ENCODE peak calls at places on chromosomes 16 and 17, in six cellular contexts. L is mammary epithelial cell, U is stomach, F is ovary, P is AG10803, Y is cardiac fibroblast. W is an unnamed sample.

GRCh38 chr16:88809676-88810165 is 2.0 kb downstream of the APRT start:
- DNase-seq in L (no peak), U (no peak), F (no peak), P (no peak), Y (no peak), W (no peak)

GRCh38 chr16:69595127-69596036 is 29.6 kb downstream of the NFAT5 start:
- DNase-seq in L (peak; percentile 62), U (no peak), F (no peak), P (no peak), Y (peak; percentile 61), W (peak; percentile 74)

GRCh38 chr16:53159781-53160436 is 105.1 kb downstream of the CHD9 start:
- DNase-seq in L (peak; percentile 32), U (no peak), F (no peak), P (peak; percentile 54), Y (peak; percentile 75), W (peak; percentile 24)

GRCh38 chr16:14337303-14338191 is 266.4 kb downstream of the MRTFB start:
- DNase-seq in L (no peak), U (no peak), F (no peak), P (peak; percentile 51), Y (peak; percentile 47), W (peak; percentile 72)

GRCh38 chr17:28528329-28529011 is 22.3 kb downstream of the FOXN1 start:
- DNase-seq in L (no peak), U (no peak), F (no peak), P (peak; percentile 21), Y (no peak), W (peak; percentile 15)

GRCh38 chr17:29710891-29711418 is 88.2 kb upstream of the CORO6 start:
- DNase-seq in L (peak; percentile 95), U (no peak), F (no peak), P (peak; percentile 75), Y (peak; percentile 46), W (peak; percentile 39)

GRCh38 chr17:70588003-70588402 is 418.7 kb downstream of the KCNJ2 start:
- DNase-seq in L (peak; percentile 44), U (no peak), F (no peak), P (no peak), Y (no peak), W (no peak)

GRCh38 chr16:78249056-78249455 is 149.6 kb downstream of the WWOX start:
- DNase-seq in L (no peak), U (peak; percentile 85), F (no peak), P (no peak), Y (no peak), W (no peak)

GRCh38 chr17:14201087-14201486 is 35.6 kb downstream of the CDRT15 start:
- DNase-seq in L (no peak), U (no peak), F (no peak), P (peak; percentile 34), Y (peak; percentile 26), W (no peak)

GRCh38 chr16:21162661-21163151 is 4.2 kb downstream of the LDAF1 start:
- DNase-seq in L (no peak), U (peak; percentile 47), F (peak; percentile 85), P (peak; percentile 80), Y (peak; percentile 78), W (peak; percentile 29)

GRCh38 chr17:63534816-63535455 is 11.8 kb downstream of the KCNH6 start:
- DNase-seq in L (no peak), U (no peak), F (no peak), P (no peak), Y (no peak), W (no peak)

GRCh38 chr17:77441130-77441920 is 300.6 kb downstream of the SEC14L1 start:
- DNase-seq in L (no peak), U (no peak), F (no peak), P (no peak), Y (no peak), W (no peak)

DNA sequence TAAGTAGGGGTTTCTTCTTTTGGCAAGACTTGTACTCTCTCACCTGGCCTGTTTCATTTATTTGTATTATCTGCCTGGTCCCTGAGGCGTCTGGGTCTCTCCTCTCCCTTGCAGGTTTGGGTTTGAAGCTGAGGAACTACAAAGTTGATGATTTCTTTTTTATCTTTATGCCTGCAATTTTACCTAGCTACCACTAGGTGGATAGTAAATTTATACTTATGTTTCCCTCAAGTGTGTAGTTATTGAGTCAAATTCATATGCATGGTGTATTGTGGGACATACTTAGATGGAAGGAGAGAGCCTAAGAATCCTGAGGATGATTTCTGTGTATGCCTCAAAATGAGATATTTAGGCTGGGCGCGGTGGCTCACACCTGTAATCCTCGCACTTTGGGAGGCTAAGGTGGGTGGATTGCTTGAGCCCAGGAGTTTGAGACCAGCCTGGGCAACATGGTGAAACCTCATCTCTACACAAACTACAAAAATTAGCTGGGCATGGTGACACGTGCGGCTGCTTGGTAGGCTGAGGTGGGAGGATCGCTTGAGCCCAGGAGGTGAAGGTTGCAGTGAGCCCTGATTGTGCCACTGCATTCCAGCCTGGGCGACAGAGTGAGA is 13.6 kb downstream of the TMEM98 start:
- DNase-seq in L (no peak), U (no peak), F (no peak), P (no peak), Y (no peak), W (no peak)
- TF ChIP-seq CTCF in L (peak; percentile 37), U (peak; percentile 31), F (no peak), P (peak; percentile 44), Y (peak; percentile 24), W (peak; percentile 27)

DNA sequence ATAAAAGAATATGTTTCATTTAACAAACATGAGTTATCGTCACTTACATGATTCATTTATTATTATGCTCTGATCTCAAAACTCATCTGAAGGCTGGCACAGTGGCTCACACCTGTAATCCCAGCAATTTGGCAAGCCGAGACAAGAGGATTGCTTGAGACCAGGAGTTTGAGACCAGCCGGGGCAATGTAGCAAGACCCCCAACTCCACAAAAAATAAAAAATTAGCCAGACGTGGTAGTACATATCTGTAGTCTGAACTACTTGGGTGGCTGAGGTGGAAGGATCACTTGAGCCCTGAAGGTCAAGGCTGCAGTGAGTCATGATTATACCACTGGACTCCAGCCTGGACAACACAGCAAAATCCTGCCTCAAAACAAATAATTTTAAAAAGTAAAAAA is 16.0 kb downstream of the APPBP2 start:
- DNase-seq in L (no peak), U (no peak), F (no peak), P (no peak), Y (no peak), W (no peak)
- H3K4me3 ChIP-seq in L (no peak overlapping the region), U (no peak overlapping the region), F (no peak overlapping the region), P (no peak overlapping the region), Y (no peak overlapping the region), W (no peak overlapping the region)

GRCh38 chr17:41930009-41930832 is at the start of gene ODAD4:
- DNase-seq in L (peak; percentile 98), U (peak; percentile 98), F (peak; percentile 97), P (peak; percentile 98), Y (peak; percentile 99), W (peak; percentile 97)
- TF ChIP-seq CTCF in L (peak; percentile 45), U (peak; percentile 52), F (peak; percentile 64), P (peak; percentile 57), Y (peak; percentile 70), W (peak; percentile 38)

GRCh38 chr17:67520916-67521772 is 144.1 kb downstream of the PITPNC1 start:
- DNase-seq in L (no peak), U (no peak), F (no peak), P (peak; percentile 81), Y (no peak), W (peak; percentile 75)
- H3K4me3 ChIP-seq in L (no peak overlapping the region), U (no peak overlapping the region), F (no peak overlapping the region), P (no peak overlapping the region), Y (no peak overlapping the region), W (no peak overlapping the region)

DNA sequence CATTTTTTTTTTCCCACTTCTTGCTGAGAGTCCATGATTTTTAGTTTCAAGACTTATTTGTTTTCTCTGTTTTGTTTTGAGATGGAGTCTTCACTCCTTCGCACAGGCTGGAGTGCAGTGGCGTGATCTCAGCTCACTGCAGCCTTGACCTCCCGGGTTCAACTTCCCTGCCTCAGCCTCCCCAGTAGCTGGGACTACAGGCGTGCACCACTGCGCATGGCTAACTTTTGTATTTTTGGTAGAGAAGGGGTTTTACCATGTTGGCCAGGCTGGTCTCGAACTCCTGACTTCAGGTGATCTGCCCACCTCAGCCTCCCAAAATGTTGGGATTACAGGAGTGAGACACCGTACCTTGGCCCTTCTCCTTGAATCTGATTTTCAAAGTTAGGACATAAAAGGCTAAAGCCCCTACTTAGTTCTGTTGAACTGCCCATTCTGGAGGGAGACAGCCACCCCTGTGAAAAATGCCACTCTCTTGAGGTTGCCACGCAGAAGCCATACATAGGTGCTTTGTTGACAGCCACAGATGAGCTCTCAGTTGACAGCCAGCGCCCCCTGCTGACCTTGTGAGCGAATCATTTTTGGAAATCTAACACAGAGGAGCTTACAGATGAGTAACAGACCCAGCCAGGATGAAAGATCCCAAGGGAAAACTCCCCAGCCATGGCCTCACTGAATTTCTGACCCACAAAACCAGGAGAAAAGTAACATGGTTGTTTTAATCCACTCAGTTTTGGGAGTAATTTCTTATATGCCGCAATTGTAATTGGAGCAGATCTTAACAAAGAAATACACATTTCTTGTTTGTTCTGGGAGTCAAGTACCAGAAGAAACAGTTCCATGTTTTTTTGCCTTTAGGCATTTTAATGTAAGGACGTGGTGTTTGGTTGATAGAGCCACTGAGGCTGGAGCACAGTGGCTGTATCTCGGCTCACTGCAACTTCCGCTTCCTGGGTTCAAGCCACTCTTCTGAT is 38.8 kb downstream of the PKD1L3 start:
- DNase-seq in L (peak; percentile 79), U (peak; percentile 88), F (peak; percentile 78), P (peak; percentile 89), Y (peak; percentile 94), W (peak; percentile 80)
- TF ChIP-seq CTCF in L (peak; percentile 84), U (peak; percentile 75), F (peak; percentile 48), P (peak; percentile 89), Y (peak; percentile 84), W (peak; percentile 71)

GRCh38 chr16:87778830-87779579 is 13.2 kb upstream of the KLHDC4 start:
- DNase-seq in L (peak; percentile 83), U (peak; percentile 94), F (peak; percentile 86), P (peak; percentile 97), Y (peak; percentile 97), W (peak; percentile 99)

GRCh38 chr16:87778476-87778829 is 12.7 kb upstream of the KLHDC4 start:
- DNase-seq in L (no peak), U (no peak), F (no peak), P (no peak), Y (no peak), W (no peak)

GRCh38 chr16:87784812-87785211 is 19.0 kb upstream of the KLHDC4 start:
- DNase-seq in L (no peak), U (no peak), F (no peak), P (peak; percentile 55), Y (peak; percentile 46), W (peak; percentile 63)

DNA sequence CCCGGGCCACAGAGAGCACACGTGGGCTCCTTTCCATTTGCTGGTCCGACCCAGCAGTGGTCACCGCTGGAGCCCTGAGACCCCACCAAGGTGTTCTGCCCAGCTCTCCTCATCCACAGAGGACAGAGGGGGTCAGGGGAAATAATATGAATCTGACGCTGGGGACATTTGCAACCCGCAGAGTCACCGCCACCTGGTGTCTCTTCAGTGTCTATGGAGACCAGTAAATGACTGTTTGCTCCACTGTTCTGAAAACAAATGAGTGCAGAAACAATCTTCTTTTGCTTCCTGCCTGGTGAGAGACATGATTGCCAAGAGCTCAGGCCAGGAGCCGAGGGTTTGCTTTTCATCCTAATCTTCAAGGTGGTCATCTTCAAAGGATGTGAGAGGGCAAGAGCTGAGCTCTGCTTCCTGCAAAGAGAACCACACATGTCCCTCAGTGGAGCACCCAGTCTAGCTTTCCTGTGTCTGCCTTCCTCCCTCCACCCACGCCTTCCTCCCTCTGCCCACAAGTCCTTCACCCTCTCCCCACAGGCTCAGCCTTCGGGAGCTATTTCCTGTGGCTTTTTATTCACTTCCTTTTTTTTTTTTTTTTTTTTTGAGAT is 14.7 kb upstream of the KLHDC4 start:
- DNase-seq in L (peak; percentile 68), U (peak; percentile 34), F (no peak), P (peak; percentile 48), Y (peak; percentile 73), W (peak; percentile 24)
- H3K4me3 ChIP-seq in L (no peak overlapping the region), U (no peak overlapping the region), F (no peak overlapping the region), P (no peak overlapping the region), Y (no peak overlapping the region), W (no peak overlapping the region)